ENCODE peak calls at places on chromosomes 12 and 14, in four cellular contexts. One of them, this sample, is unnamed.

GRCh38 chr14:91911474-91912032 is 35.9 kb downstream of the FBLN5 start:
- DNase-seq in activated T-helper 1 cell treated with anti-CD3 and anti-CD28 coated beads, Interleukin-12 subunit alpha, Interleukin-12 subunit beta, Interleukin-2, Interleukin-4 antibody, amounts not matched to agents 30 ng/mL and 10 ng/mL and 1 ng/mL, durations not matched to agents 14 hours and 24 hours and 36 hours: peak; percentile 35
- DNase-seq in activated naive CD8-positive, alpha-beta T cell treated with anti-CD3 and anti-CD28 coated beads, Interleukin-2, amount 50 U/mL, for 16 hours: no peak
- DNase-seq in EH: peak; percentile 47
- DNase-seq in this sample: peak; percentile 12

GRCh38 chr12:43805149-43805856 is 814 bp downstream of the TWF1 start:
- DNase-seq in activated T-helper 1 cell treated with anti-CD3 and anti-CD28 coated beads, Interleukin-12 subunit alpha, Interleukin-12 subunit beta, Interleukin-2, Interleukin-4 antibody, amounts not matched to agents 30 ng/mL and 10 ng/mL and 1 ng/mL, durations not matched to agents 14 hours and 24 hours and 36 hours: no peak
- DNase-seq in activated naive CD8-positive, alpha-beta T cell treated with anti-CD3 and anti-CD28 coated beads, Interleukin-2, amount 50 U/mL, for 16 hours: no peak
- DNase-seq in EH: no peak
- DNase-seq in this sample: no peak

GRCh38 chr14:68704736-68705720 is 87.8 kb downstream of the ZFP36L1 start:
- DNase-seq in activated T-helper 1 cell treated with anti-CD3 and anti-CD28 coated beads, Interleukin-12 subunit alpha, Interleukin-12 subunit beta, Interleukin-2, Interleukin-4 antibody, amounts not matched to agents 30 ng/mL and 10 ng/mL and 1 ng/mL, durations not matched to agents 14 hours and 24 hours and 36 hours: no peak
- DNase-seq in activated naive CD8-positive, alpha-beta T cell treated with anti-CD3 and anti-CD28 coated beads, Interleukin-2, amount 50 U/mL, for 16 hours: no peak
- DNase-seq in EH: no peak
- DNase-seq in this sample: no peak

GRCh38 chr12:53290661-53291060 is 4.7 kb upstream of the PFDN5 start:
- DNase-seq in activated T-helper 1 cell treated with anti-CD3 and anti-CD28 coated beads, Interleukin-12 subunit alpha, Interleukin-12 subunit beta, Interleukin-2, Interleukin-4 antibody, amounts not matched to agents 30 ng/mL and 10 ng/mL and 1 ng/mL, durations not matched to agents 14 hours and 24 hours and 36 hours: no peak
- DNase-seq in activated naive CD8-positive, alpha-beta T cell treated with anti-CD3 and anti-CD28 coated beads, Interleukin-2, amount 50 U/mL, for 16 hours: no peak
- DNase-seq in EH: peak; percentile 46
- DNase-seq in this sample: no peak

GRCh38 chr12:103667129-103667528 is 80.1 kb downstream of the STAB2 start:
- DNase-seq in activated T-helper 1 cell treated with anti-CD3 and anti-CD28 coated beads, Interleukin-12 subunit alpha, Interleukin-12 subunit beta, Interleukin-2, Interleukin-4 antibody, amounts not matched to agents 30 ng/mL and 10 ng/mL and 1 ng/mL, durations not matched to agents 14 hours and 24 hours and 36 hours: no peak
- DNase-seq in activated naive CD8-positive, alpha-beta T cell treated with anti-CD3 and anti-CD28 coated beads, Interleukin-2, amount 50 U/mL, for 16 hours: no peak
- DNase-seq in EH: no peak
- DNase-seq in this sample: no peak

GRCh38 chr12:57372233-57372632 is 58.6 kb downstream of the R3HDM2 start:
- DNase-seq in activated T-helper 1 cell treated with anti-CD3 and anti-CD28 coated beads, Interleukin-12 subunit alpha, Interleukin-12 subunit beta, Interleukin-2, Interleukin-4 antibody, amounts not matched to agents 30 ng/mL and 10 ng/mL and 1 ng/mL, durations not matched to agents 14 hours and 24 hours and 36 hours: no peak
- DNase-seq in activated naive CD8-positive, alpha-beta T cell treated with anti-CD3 and anti-CD28 coated beads, Interleukin-2, amount 50 U/mL, for 16 hours: no peak
- DNase-seq in EH: peak; percentile 76
- DNase-seq in this sample: no peak

GRCh38 chr14:67759916-67760315 is 56.5 kb downstream of the ZFYVE26 start:
- DNase-seq in activated T-helper 1 cell treated with anti-CD3 and anti-CD28 coated beads, Interleukin-12 subunit alpha, Interleukin-12 subunit beta, Interleukin-2, Interleukin-4 antibody, amounts not matched to agents 30 ng/mL and 10 ng/mL and 1 ng/mL, durations not matched to agents 14 hours and 24 hours and 36 hours: no peak
- DNase-seq in activated naive CD8-positive, alpha-beta T cell treated with anti-CD3 and anti-CD28 coated beads, Interleukin-2, amount 50 U/mL, for 16 hours: no peak
- DNase-seq in EH: no peak
- DNase-seq in this sample: no peak

GRCh38 chr14:65414961-65415589 is 2.5 kb downstream of the FUT8 start:
- DNase-seq in activated T-helper 1 cell treated with anti-CD3 and anti-CD28 coated beads, Interleukin-12 subunit alpha, Interleukin-12 subunit beta, Interleukin-2, Interleukin-4 antibody, amounts not matched to agents 30 ng/mL and 10 ng/mL and 1 ng/mL, durations not matched to agents 14 hours and 24 hours and 36 hours: no peak
- DNase-seq in activated naive CD8-positive, alpha-beta T cell treated with anti-CD3 and anti-CD28 coated beads, Interleukin-2, amount 50 U/mL, for 16 hours: no peak
- DNase-seq in EH: peak; percentile 56
- DNase-seq in this sample: no peak

GRCh38 chr14:67663633-67664032 is 10.8 kb downstream of the VTI1B start:
- DNase-seq in activated T-helper 1 cell treated with anti-CD3 and anti-CD28 coated beads, Interleukin-12 subunit alpha, Interleukin-12 subunit beta, Interleukin-2, Interleukin-4 antibody, amounts not matched to agents 30 ng/mL and 10 ng/mL and 1 ng/mL, durations not matched to agents 14 hours and 24 hours and 36 hours: no peak
- DNase-seq in activated naive CD8-positive, alpha-beta T cell treated with anti-CD3 and anti-CD28 coated beads, Interleukin-2, amount 50 U/mL, for 16 hours: no peak
- DNase-seq in EH: no peak
- DNase-seq in this sample: no peak

GRCh38 chr12:668092-668481 is 4.8 kb upstream of the NINJ2 start:
- DNase-seq in activated T-helper 1 cell treated with anti-CD3 and anti-CD28 coated beads, Interleukin-12 subunit alpha, Interleukin-12 subunit beta, Interleukin-2, Interleukin-4 antibody, amounts not matched to agents 30 ng/mL and 10 ng/mL and 1 ng/mL, durations not matched to agents 14 hours and 24 hours and 36 hours: no peak
- DNase-seq in activated naive CD8-positive, alpha-beta T cell treated with anti-CD3 and anti-CD28 coated beads, Interleukin-2, amount 50 U/mL, for 16 hours: no peak
- DNase-seq in EH: no peak
- DNase-seq in this sample: no peak

GRCh38 chr12:104737682-104738370 is 220.3 kb downstream of the SLC41A2 start:
- DNase-seq in activated T-helper 1 cell treated with anti-CD3 and anti-CD28 coated beads, Interleukin-12 subunit alpha, Interleukin-12 subunit beta, Interleukin-2, Interleukin-4 antibody, amounts not matched to agents 30 ng/mL and 10 ng/mL and 1 ng/mL, durations not matched to agents 14 hours and 24 hours and 36 hours: no peak
- DNase-seq in activated naive CD8-positive, alpha-beta T cell treated with anti-CD3 and anti-CD28 coated beads, Interleukin-2, amount 50 U/mL, for 16 hours: no peak
- DNase-seq in EH: no peak
- DNase-seq in this sample: peak; percentile 13

GRCh38 chr12:27549231-27549800 is 25.3 kb downstream of the PPFIBP1 start:
- DNase-seq in activated T-helper 1 cell treated with anti-CD3 and anti-CD28 coated beads, Interleukin-12 subunit alpha, Interleukin-12 subunit beta, Interleukin-2, Interleukin-4 antibody, amounts not matched to agents 30 ng/mL and 10 ng/mL and 1 ng/mL, durations not matched to agents 14 hours and 24 hours and 36 hours: no peak
- DNase-seq in activated naive CD8-positive, alpha-beta T cell treated with anti-CD3 and anti-CD28 coated beads, Interleukin-2, amount 50 U/mL, for 16 hours: no peak
- DNase-seq in EH: peak; percentile 95
- DNase-seq in this sample: no peak